ENCODE peak calls at places on chromosomes 2 and 18, in nine cellular contexts. One of them, this sample, is unnamed.

GRCh38 chr18:76519156-76519549 is 24.1 kb upstream of the ZNF516 start:
- DNase-seq in stimulated activated CD8-positive, alpha-beta memory T cell treated with anti-CD3 and anti-CD28 coated beads, Interleukin-7, amount 100 ng/mL, for 24 hours: no peak
- DNase-seq in IMR-90: no peak
- DNase-seq in AG10803: no peak
- DNase-seq in dorsolateral prefrontal cortex: no peak
- DNase-seq in GM03348: no peak
- DNase-seq in stimulated activated naive CD4-positive, alpha-beta T cell: no peak
- DNase-seq in activated CD4-positive, alpha-beta T cell treated with anti-CD3 and anti-CD28 coated beads, Interleukin-2, amount 50 U/mL, for 24 hours: no peak
- DNase-seq in activated T-cell treated with anti-CD3 and anti-CD28 coated beads, Interleukin-2, amount 50 U/mL, for 1 hour: no peak
- DNase-seq in this sample: peak

GRCh38 chr18:46152808-46153617 is 48.8 kb downstream of the HAUS1 start:
- DNase-seq in activated T-cell treated with anti-CD3 and anti-CD28 coated beads, Interleukin-2, amount 50 U/mL, for 1 hour: no peak
- DNase-seq in activated CD4-positive, alpha-beta T cell treated with anti-CD3 and anti-CD28 coated beads, Interleukin-2, amount 50 U/mL, for 24 hours: no peak
- DNase-seq in AG10803: peak
- DNase-seq in GM03348: peak
- DNase-seq in stimulated activated CD8-positive, alpha-beta memory T cell treated with anti-CD3 and anti-CD28 coated beads, Interleukin-7, amount 100 ng/mL, for 24 hours: no peak
- DNase-seq in stimulated activated naive CD4-positive, alpha-beta T cell: no peak
- DNase-seq in IMR-90: no peak
- DNase-seq in dorsolateral prefrontal cortex: no peak
- DNase-seq in this sample: no peak

GRCh38 chr2:79512442-79513401 is at the start of gene CTNNA2:
- DNase-seq in GM03348: peak
- DNase-seq in stimulated activated CD8-positive, alpha-beta memory T cell treated with anti-CD3 and anti-CD28 coated beads, Interleukin-7, amount 100 ng/mL, for 24 hours: no peak
- DNase-seq in stimulated activated naive CD4-positive, alpha-beta T cell: no peak
- DNase-seq in activated T-cell treated with anti-CD3 and anti-CD28 coated beads, Interleukin-2, amount 50 U/mL, for 1 hour: no peak
- DNase-seq in dorsolateral prefrontal cortex: peak
- DNase-seq in AG10803: peak
- DNase-seq in activated CD4-positive, alpha-beta T cell treated with anti-CD3 and anti-CD28 coated beads, Interleukin-2, amount 50 U/mL, for 24 hours: no peak
- DNase-seq in IMR-90: no peak
- DNase-seq in this sample: no peak

GRCh38 chr2:141513853-141514252 is 617.0 kb downstream of the LRP1B start:
- DNase-seq in stimulated activated naive CD4-positive, alpha-beta T cell: no peak
- DNase-seq in activated T-cell treated with anti-CD3 and anti-CD28 coated beads, Interleukin-2, amount 50 U/mL, for 1 hour: no peak
- DNase-seq in activated CD4-positive, alpha-beta T cell treated with anti-CD3 and anti-CD28 coated beads, Interleukin-2, amount 50 U/mL, for 24 hours: no peak
- DNase-seq in GM03348: no peak
- DNase-seq in AG10803: no peak
- DNase-seq in dorsolateral prefrontal cortex: no peak
- DNase-seq in IMR-90: no peak
- DNase-seq in stimulated activated CD8-positive, alpha-beta memory T cell treated with anti-CD3 and anti-CD28 coated beads, Interleukin-7, amount 100 ng/mL, for 24 hours: no peak
- DNase-seq in this sample: no peak

GRCh38 chr2:219628235-219628985 is 980 bp downstream of the SLC4A3 start:
- DNase-seq in IMR-90: no peak
- DNase-seq in stimulated activated naive CD4-positive, alpha-beta T cell: no peak
- DNase-seq in activated CD4-positive, alpha-beta T cell treated with anti-CD3 and anti-CD28 coated beads, Interleukin-2, amount 50 U/mL, for 24 hours: no peak
- DNase-seq in stimulated activated CD8-positive, alpha-beta memory T cell treated with anti-CD3 and anti-CD28 coated beads, Interleukin-7, amount 100 ng/mL, for 24 hours: no peak
- DNase-seq in AG10803: no peak
- DNase-seq in GM03348: no peak
- DNase-seq in dorsolateral prefrontal cortex: no peak
- DNase-seq in activated T-cell treated with anti-CD3 and anti-CD28 coated beads, Interleukin-2, amount 50 U/mL, for 1 hour: no peak
- DNase-seq in this sample: no peak

GRCh38 chr2:239943991-239944441 is 81.1 kb downstream of the NDUFA10 start:
- DNase-seq in AG10803: no peak
- DNase-seq in activated T-cell treated with anti-CD3 and anti-CD28 coated beads, Interleukin-2, amount 50 U/mL, for 1 hour: no peak
- DNase-seq in dorsolateral prefrontal cortex: peak
- DNase-seq in activated CD4-positive, alpha-beta T cell treated with anti-CD3 and anti-CD28 coated beads, Interleukin-2, amount 50 U/mL, for 24 hours: no peak
- DNase-seq in stimulated activated CD8-positive, alpha-beta memory T cell treated with anti-CD3 and anti-CD28 coated beads, Interleukin-7, amount 100 ng/mL, for 24 hours: no peak
- DNase-seq in GM03348: no peak
- DNase-seq in stimulated activated naive CD4-positive, alpha-beta T cell: no peak
- DNase-seq in IMR-90: no peak
- DNase-seq in this sample: no peak

GRCh38 chr2:158714420-158714819 is 80.7 kb upstream of the DAPL1 start:
- DNase-seq in activated T-cell treated with anti-CD3 and anti-CD28 coated beads, Interleukin-2, amount 50 U/mL, for 1 hour: no peak
- DNase-seq in stimulated activated naive CD4-positive, alpha-beta T cell: no peak
- DNase-seq in activated CD4-positive, alpha-beta T cell treated with anti-CD3 and anti-CD28 coated beads, Interleukin-2, amount 50 U/mL, for 24 hours: no peak
- DNase-seq in IMR-90: no peak
- DNase-seq in AG10803: no peak
- DNase-seq in dorsolateral prefrontal cortex: no peak
- DNase-seq in GM03348: no peak
- DNase-seq in stimulated activated CD8-positive, alpha-beta memory T cell treated with anti-CD3 and anti-CD28 coated beads, Interleukin-7, amount 100 ng/mL, for 24 hours: no peak
- DNase-seq in this sample: no peak

GRCh38 chr2:20670315-20671035 is 3.5 kb downstream of the GDF7 start:
- DNase-seq in AG10803: no peak
- DNase-seq in IMR-90: no peak
- DNase-seq in stimulated activated naive CD4-positive, alpha-beta T cell: no peak
- DNase-seq in activated T-cell treated with anti-CD3 and anti-CD28 coated beads, Interleukin-2, amount 50 U/mL, for 1 hour: no peak
- DNase-seq in dorsolateral prefrontal cortex: no peak
- DNase-seq in GM03348: no peak
- DNase-seq in stimulated activated CD8-positive, alpha-beta memory T cell treated with anti-CD3 and anti-CD28 coated beads, Interleukin-7, amount 100 ng/mL, for 24 hours: no peak
- DNase-seq in activated CD4-positive, alpha-beta T cell treated with anti-CD3 and anti-CD28 coated beads, Interleukin-2, amount 50 U/mL, for 24 hours: no peak
- DNase-seq in this sample: no peak

This sample was measured in HCEC 1CT.